ENCODE peak calls at places on chromosomes 4 and X, in four cellular contexts. A is tibial artery, X is Peyer's patch, Q is heart right ventricle. E is an unnamed sample.
A peak's percentile ranks its signal among the peaks of the same experiment; 100 is the strongest.

GRCh38 chr4:6092131-6092530 is 73.9 kb upstream of the C4orf50 start:
- DNase-seq in A (no peak), X (no peak), Q (no peak), E (no peak)

GRCh38 chr4:2714071-2714770 is 41.9 kb downstream of the TNIP2 start:
- DNase-seq in A (no peak), X (no peak), Q (peak; percentile 70), E (no peak)

GRCh38 chr4:41158756-41159155 is 55.6 kb downstream of the APBB2 start:
- DNase-seq in A (no peak), X (no peak), Q (no peak), E (no peak)

GRCh38 chrX:152480269-152481212 is 29.4 kb upstream of the GABRA3 start:
- DNase-seq in A (no peak), X (no peak), Q (no peak), E (no peak)

GRCh38 chr4:176920694-176921093 is 128.0 kb upstream of the VEGFC start:
- DNase-seq in A (no peak), X (no peak), Q (no peak), E (peak; percentile 54)

GRCh38 chrX:37998586-37999267 is 7.6 kb upstream of the SYTL5 start:
- DNase-seq in A (no peak), X (no peak), Q (no peak), E (peak; percentile 62)

GRCh38 chrX:79366888-79367749 is at the start of gene ITM2A:
- DNase-seq in A (peak; percentile 27), X (peak; percentile 75), Q (peak; percentile 32), E (no peak)

GRCh38 chrX:9195199-9195880 is 161.4 kb upstream of the FAM9B start:
- DNase-seq in A (no peak), X (no peak), Q (no peak), E (no peak)

GRCh38 chr4:151801547-151802516 is 41.0 kb upstream of the GATB start:
- DNase-seq in A (peak; percentile 32), X (peak; percentile 75), Q (no peak), E (peak; percentile 35)
- TF ChIP-seq CTCF in A (peak; percentile 55), X (peak; percentile 71), Q (peak; percentile 82), E (peak; percentile 78)

DNA sequence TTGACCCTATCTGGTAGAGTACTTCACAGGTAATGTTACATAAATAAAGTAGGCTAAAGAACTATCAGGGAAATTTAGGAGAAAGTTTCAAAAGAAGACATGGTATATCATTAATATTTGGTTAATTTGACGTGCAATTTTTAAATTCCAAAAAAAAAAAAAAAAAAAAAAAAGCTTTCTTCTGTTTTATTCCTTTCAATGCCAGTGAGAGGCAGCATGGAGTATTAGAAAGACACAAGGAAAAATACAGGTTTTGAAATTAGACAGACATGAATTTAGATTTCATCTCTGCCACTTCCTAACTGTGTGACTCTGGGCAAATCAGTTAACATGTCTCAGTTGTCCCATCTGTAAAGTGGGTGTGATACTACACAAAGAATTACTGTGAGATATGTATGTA is 132.6 kb downstream of the GPC3 start:
- DNase-seq in A (no peak), X (no peak), Q (no peak), E (no peak)
- TF ChIP-seq CTCF in A (no peak), X (no peak), Q (no peak), E (no peak)

DNA sequence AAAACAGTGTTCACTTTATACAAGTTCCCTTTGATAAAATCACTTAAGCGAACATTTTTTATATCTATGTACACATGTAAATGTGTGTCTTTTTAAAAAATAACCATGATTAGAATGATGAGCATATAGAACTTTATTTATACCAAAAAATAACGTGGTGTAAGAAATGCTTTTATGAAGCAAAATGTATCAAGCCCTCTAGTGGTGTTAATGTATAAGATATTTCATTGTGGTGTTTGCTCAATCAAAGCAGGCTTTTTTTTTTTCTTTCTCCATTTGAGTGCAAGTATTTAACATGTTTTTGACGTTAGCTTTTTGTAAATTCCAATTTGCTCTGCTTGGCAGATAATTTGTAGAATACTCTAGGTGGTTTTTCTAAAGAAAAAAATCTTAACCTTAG is 2092.4 kb upstream of the TENM3 start:
- DNase-seq in A (no peak), X (no peak), Q (no peak), E (no peak)
- TF ChIP-seq CTCF in A (no peak), X (peak; percentile 38), Q (peak; percentile 9), E (peak; percentile 48)

GRCh38 chr4:80266902-80267380 is 477 bp downstream of the FGF5 start:
- DNase-seq in A (no peak), X (no peak), Q (no peak), E (peak; percentile 31)
- TF ChIP-seq CTCF in A (no peak), X (no peak), Q (no peak), E (no peak)

GRCh38 chrX:19517965-19518364 is 2.7 kb upstream of the MAP3K15 start:
- DNase-seq in A (no peak), X (no peak), Q (no peak), E (no peak)

GRCh38 chrX:19513383-19513782 is 1.9 kb downstream of the MAP3K15 start:
- DNase-seq in A (no peak), X (no peak), Q (no peak), E (no peak)

GRCh38 chrX:19512961-19513360 is 2.3 kb downstream of the MAP3K15 start:
- DNase-seq in A (no peak), X (no peak), Q (no peak), E (no peak)

GRCh38 chrX:19514791-19515614 is at the start of gene MAP3K15:
- DNase-seq in A (no peak), X (no peak), Q (no peak), E (no peak)

DNA sequence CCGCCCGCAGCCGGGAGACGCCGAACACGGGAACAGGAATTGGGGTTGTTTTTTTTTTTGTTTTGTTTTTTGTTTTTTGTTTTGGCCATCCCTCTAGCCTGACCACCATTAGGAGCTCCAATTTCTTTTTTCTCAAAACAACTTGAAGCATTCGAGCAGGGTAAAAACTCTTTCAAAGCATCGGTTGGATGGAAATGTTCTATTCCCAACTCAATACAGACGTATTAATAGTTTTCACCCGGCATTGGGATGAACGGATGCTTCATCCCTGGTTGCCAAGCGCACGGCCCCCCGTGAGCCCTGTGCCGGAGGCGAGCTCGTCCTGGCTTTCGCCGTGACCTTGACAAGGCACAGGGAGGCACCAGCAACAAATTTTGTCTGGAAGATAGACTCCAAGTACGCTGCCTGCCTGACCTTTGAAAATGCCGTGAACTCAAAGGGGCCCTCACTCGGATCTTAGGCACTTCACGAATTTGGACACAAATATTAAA is 352 bp upstream of the MAP3K15 start:
- DNase-seq in A (no peak), X (no peak), Q (no peak), E (no peak)
- TF ChIP-seq CTCF in A (no peak), X (no peak), Q (peak; percentile 38), E (no peak)

DNA sequence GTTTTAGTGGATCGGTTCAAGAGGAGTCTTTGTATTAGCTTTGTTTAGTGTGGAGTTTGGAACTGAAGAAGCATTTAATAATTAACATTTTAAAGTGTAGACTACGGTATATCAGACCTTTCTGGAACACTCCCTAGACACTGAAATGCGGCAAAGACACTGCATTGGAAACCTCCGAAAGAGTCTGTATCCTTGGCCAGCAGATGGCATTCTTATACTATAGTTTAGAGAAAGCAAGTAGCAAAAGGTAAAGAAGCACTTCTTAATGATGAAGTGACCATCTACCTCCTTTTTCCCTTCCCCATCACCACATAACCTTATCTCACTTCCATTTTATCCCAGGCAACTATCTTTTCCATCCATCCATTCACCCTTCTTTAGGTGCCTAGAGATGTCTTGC is 7.6 kb downstream of the FABP2 start:
- DNase-seq in A (no peak), X (peak; percentile 47), Q (peak; percentile 29), E (peak; percentile 13)
- TF ChIP-seq CTCF in A (peak; percentile 58), X (peak; percentile 61), Q (peak; percentile 71), E (peak; percentile 48)

GRCh38 chr4:4780634-4781287 is 78.7 kb upstream of the MSX1 start:
- DNase-seq in A (no peak), X (no peak), Q (no peak), E (peak; percentile 9)
- TF ChIP-seq CTCF in A (no peak), X (no peak), Q (no peak), E (no peak)

GRCh38 chr4:14871676-14872430 is 130.4 kb upstream of the CPEB2 start:
- DNase-seq in A (no peak), X (peak; percentile 62), Q (no peak), E (peak; percentile 2)
- TF ChIP-seq CTCF in A (no peak), X (peak; percentile 32), Q (peak; percentile 29), E (no peak)